ENCODE peak calls at places on chromosomes 6 and 20, in ten cellular contexts. Y, A, C, E, V, D, I, R, Q and M are unnamed samples.

GRCh38 chr20:42338274-42339172 is 720.3 kb upstream of the CHD6 start:
- DNase-seq in R (no peak), V (peak; percentile 65), D (peak; percentile 13), C (no peak), Q (no peak), A (no peak), Y (no peak), E (peak; percentile 36), I (no peak), M (no peak)

GRCh38 chr20:19758888-19759331 is 852 bp downstream of the RIN2 start:
- DNase-seq in I (no peak), Q (peak; percentile 50), E (peak; percentile 75), V (peak; percentile 69), D (peak; percentile 82), C (peak; percentile 77), A (peak; percentile 52), Y (peak; percentile 40), R (peak; percentile 81), M (no peak)

GRCh38 chr6:36075656-36076055 is 48.0 kb downstream of the MAPK14 start:
- DNase-seq in Y (no peak), E (no peak), D (no peak), R (no peak), C (peak; percentile 42), V (no peak), Q (no peak), I (no peak), A (no peak), M (no peak)

GRCh38 chr6:90319044-90319443 is 22.4 kb upstream of the BACH2 start:
- DNase-seq in D (no peak), R (no peak), E (no peak), Q (peak; percentile 12), V (no peak), C (no peak), Y (peak; percentile 45), A (peak; percentile 68), I (no peak), M (no peak)

GRCh38 chr6:7479801-7480266 is 61.6 kb upstream of the DSP start:
- DNase-seq in A (peak; percentile 79), D (peak; percentile 62), C (no peak), Y (peak; percentile 52), E (no peak), Q (peak; percentile 77), R (peak; percentile 64), V (no peak), I (peak; percentile 18), M (no peak)

GRCh38 chr20:38277691-38278090 is 17.2 kb upstream of the KIAA1755 start:
- DNase-seq in I (no peak), R (no peak), Y (no peak), D (no peak), C (peak; percentile 54), V (no peak), Q (no peak), A (no peak), E (no peak), M (no peak)

GRCh38 chr6:1756472-1757129 is 146.9 kb downstream of the FOXC1 start:
- DNase-seq in Y (no peak), V (no peak), A (no peak), D (no peak), I (no peak), R (no peak), Q (no peak), C (no peak), E (no peak), M (no peak)

GRCh38 chr6:12113190-12113578 is 101.1 kb downstream of the HIVEP1 start:
- DNase-seq in R (no peak), C (no peak), E (no peak), Q (peak; percentile 53), Y (peak; percentile 91), A (peak; percentile 89), I (peak; percentile 81), V (no peak), D (no peak), M (no peak)

GRCh38 chr6:108566406-108566805 is 5.7 kb downstream of the FOXO3 start:
- DNase-seq in Q (no peak), D (no peak), R (no peak), V (no peak), C (no peak), Y (no peak), A (no peak), I (no peak), E (no peak), M (no peak)

GRCh38 chr6:108564178-108564577 is 3.5 kb downstream of the FOXO3 start:
- DNase-seq in V (no peak), Q (peak; percentile 98), E (no peak), A (peak; percentile 99), Y (peak; percentile 85), D (no peak), C (no peak), R (no peak), I (peak; percentile 98), M (no peak)

GRCh38 chr6:108565091-108565766 is 4.5 kb downstream of the FOXO3 start:
- DNase-seq in I (no peak), A (no peak), V (no peak), E (no peak), R (no peak), C (no peak), Y (no peak), Q (no peak), D (no peak), M (no peak)

GRCh38 chr6:108568101-108568500 is 7.4 kb downstream of the FOXO3 start:
- DNase-seq in D (no peak), E (no peak), Q (no peak), C (no peak), A (no peak), V (no peak), Y (no peak), I (no peak), R (no peak), M (no peak)

DNA sequence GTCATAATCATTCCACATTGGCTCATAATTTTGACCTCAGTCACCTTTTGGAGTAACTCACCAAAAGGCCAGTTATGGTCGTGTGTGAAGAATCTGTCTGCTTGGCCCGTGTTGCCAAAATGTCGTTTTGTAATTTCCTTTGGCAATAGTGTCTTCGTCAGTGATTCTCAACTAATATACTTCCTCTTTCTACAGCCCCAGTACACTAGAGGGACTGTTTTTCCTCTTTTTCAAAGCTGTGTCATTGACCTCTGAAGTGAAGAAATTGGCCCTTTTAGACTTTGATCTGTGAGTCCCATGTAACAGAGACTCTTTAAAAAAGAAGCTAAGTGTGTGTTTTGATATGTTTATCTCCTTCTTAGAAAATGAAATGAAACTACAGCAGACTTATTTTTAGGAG is 5.2 kb downstream of the FOXO3 start:
- DNase-seq in E (no peak), D (no peak), Y (peak; percentile 75), Q (peak; percentile 94), V (no peak), I (peak; percentile 71), C (no peak), A (peak; percentile 98), R (no peak), M (no peak)
- TF ChIP-seq CTCF in E (no peak), D (no peak), Y (peak; percentile 33), Q (peak; percentile 54), V (no peak), I (peak; percentile 20), C (no peak), A (peak; percentile 43), R (peak; percentile 38), M (no peak)

DNA sequence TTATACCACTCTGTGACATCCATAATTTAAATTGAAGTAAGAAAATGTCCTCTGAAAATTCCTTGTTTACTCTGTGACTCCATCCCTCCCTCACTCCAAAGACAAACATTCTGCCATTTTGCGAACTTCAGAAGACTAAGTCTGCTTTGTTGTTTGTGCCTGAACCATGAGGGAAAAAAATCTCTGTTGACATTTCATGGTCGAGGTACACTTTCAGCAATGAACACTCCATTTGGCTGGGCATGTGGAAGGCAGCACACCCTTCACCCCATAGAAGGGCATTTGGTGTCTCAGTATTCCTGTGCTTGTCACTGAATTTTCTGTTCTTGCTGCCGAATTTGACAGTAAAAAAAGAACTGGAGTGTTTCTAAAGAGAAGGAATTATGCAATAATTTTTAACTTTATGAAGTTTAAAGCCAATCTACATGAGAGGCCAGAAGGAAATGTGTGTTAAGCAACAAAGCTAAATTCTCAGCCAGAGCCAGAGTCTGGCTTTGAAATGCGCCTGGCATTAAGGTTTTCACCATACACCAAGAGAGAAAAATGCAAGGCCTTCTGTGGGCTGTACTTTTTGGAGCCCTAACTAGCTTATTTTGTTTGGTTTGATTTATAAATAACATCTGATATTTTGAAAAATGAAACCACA is 4.7 kb upstream of the PBOV1 start:
- DNase-seq in R (no peak), D (no peak), Y (no peak), Q (peak; percentile 46), A (no peak), I (no peak), V (no peak), E (no peak), C (no peak), M (no peak)
- TF ChIP-seq CTCF in R (no peak), D (no peak), Y (no peak), Q (no peak), A (no peak), I (no peak), V (no peak), E (no peak), C (no peak), M (no peak)

DNA sequence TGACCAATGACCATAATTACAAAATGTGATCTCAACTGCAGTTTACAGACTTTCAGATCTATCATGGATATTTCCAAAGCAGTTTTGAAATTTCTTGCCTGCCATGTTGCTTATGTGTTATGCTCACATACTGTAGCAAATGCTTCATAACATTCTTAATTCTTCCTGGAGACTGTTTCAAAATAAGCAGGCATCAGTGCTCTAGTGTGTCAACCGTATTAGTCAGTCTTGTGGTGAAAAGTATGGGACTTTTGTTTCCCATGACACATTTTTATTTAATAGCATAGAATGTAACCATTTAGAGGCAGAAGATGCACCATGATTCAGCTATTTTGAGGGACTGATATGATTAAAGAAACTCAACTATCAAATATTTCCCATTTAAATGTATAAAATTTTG is 1.7 kb downstream of the POPDC3 start:
- DNase-seq in D (no peak), Y (peak; percentile 83), Q (peak; percentile 96), V (no peak), I (peak; percentile 96), E (no peak), R (no peak), A (peak; percentile 96), C (no peak), M (no peak)
- TF ChIP-seq CTCF in D (no peak), Y (no peak), Q (no peak), V (no peak), I (no peak), E (no peak), R (no peak), A (no peak), C (no peak), M (no peak)

GRCh38 chr20:49790077-49790798 is 22.4 kb upstream of the SLC9A8 start:
- DNase-seq in C (no peak), I (peak; percentile 88), R (no peak), Q (peak; percentile 88), Y (peak; percentile 87), V (peak; percentile 88), A (no peak), E (no peak), D (no peak), M (no peak)

GRCh38 chr20:49794336-49795124 is 18.1 kb upstream of the SLC9A8 start:
- DNase-seq in D (no peak), V (no peak), Y (no peak), A (no peak), C (no peak), I (peak; percentile 34), E (no peak), Q (peak; percentile 54), R (peak; percentile 14), M (no peak)

GRCh38 chr20:49792611-49793010 is 20.0 kb upstream of the SLC9A8 start:
- DNase-seq in E (no peak), Y (no peak), C (no peak), V (no peak), Q (no peak), D (no peak), R (no peak), A (no peak), I (no peak), M (no peak)

GRCh38 chr20:49792006-49792405 is 20.6 kb upstream of the SLC9A8 start:
- DNase-seq in I (no peak), C (no peak), Q (no peak), V (no peak), R (no peak), Y (peak; percentile 29), E (no peak), D (no peak), A (no peak), M (no peak)

GRCh38 chr20:49791165-49791564 is 21.5 kb upstream of the SLC9A8 start:
- DNase-seq in C (no peak), R (no peak), D (no peak), Q (no peak), V (no peak), A (no peak), Y (no peak), I (no peak), E (no peak), M (no peak)
- TF ChIP-seq CTCF in C (no peak), R (no peak), D (no peak), Q (no peak), V (no peak), A (no peak), Y (no peak), I (no peak), E (no peak), M (no peak)